ENCODE peak calls at places on chromosomes 13 and 19, in ten cellular contexts. R is thyroid gland; U is CD8-positive, alpha-beta T cell; A is body of pancreas; G is astrocyte; L is naive thymus-derived CD4-positive, alpha-beta T cell; D is neuronal stem cell; O is upper lobe of right lung; S is SJSA1; K is right lobe of liver. C is an unnamed sample.
A peak's percentile ranks its signal among the peaks of the same experiment; 100 is the strongest.

GRCh38 chr13:111201304-111201940 is 86.3 kb downstream of the ARHGEF7 start:
- DNase-seq in R (no peak), U (no peak), A (no peak), G (no peak), L (no peak), D (no peak), O (no peak), S (no peak), K (no peak), C (no peak)

GRCh38 chr13:53238241-53238640 is 209.6 kb downstream of the OLFM4 start:
- DNase-seq in R (peak; percentile 4), U (no peak), A (no peak), G (no peak), L (no peak), D (no peak), O (no peak), S (no peak), K (no peak), C (no peak)

GRCh38 chr13:40895715-40896184 is 106.3 kb downstream of the SLC25A15 start:
- DNase-seq in R (peak; percentile 75), U (no peak), A (no peak), G (no peak), L (no peak), D (no peak), O (no peak), S (no peak), K (no peak), C (no peak)

GRCh38 chr19:41298327-41298964 is 11.5 kb upstream of the CCDC97 start:
- DNase-seq in R (peak; percentile 50), U (peak; percentile 46), A (peak; percentile 57), G (peak; percentile 71), L (no peak), D (no peak), O (peak; percentile 88), S (peak; percentile 21), K (peak; percentile 42), C (peak; percentile 91)

GRCh38 chr13:113140677-113141590 is 17.5 kb upstream of the PROZ start:
- DNase-seq in R (peak; percentile 2), U (no peak), A (no peak), G (no peak), L (no peak), D (no peak), O (no peak), S (no peak), K (peak; percentile 69), C (peak; percentile 35)

GRCh38 chr13:52155177-52155576 is 4.2 kb downstream of the NEK3 start:
- DNase-seq in R (no peak), U (no peak), A (no peak), G (no peak), L (no peak), D (no peak), O (no peak), S (no peak), K (no peak), C (no peak)

GRCh38 chr19:15702590-15702930 is 25.3 kb upstream of the OR10H2 start:
- DNase-seq in R (peak; percentile 42), U (no peak), A (peak; percentile 67), G (no peak), L (no peak), D (no peak), O (peak; percentile 74), S (no peak), K (peak; percentile 86), C (peak; percentile 72)

GRCh38 chr19:35299523-35300339 is 7.8 kb downstream of the MAG start:
- DNase-seq in R (no peak), U (no peak), A (no peak), G (no peak), L (no peak), D (no peak), O (no peak), S (no peak), K (no peak), C (no peak)

GRCh38 chr19:31139871-31140505 is 209.2 kb downstream of the TSHZ3 start:
- DNase-seq in R (peak; percentile 74), U (no peak), A (no peak), G (peak; percentile 93), L (no peak), D (no peak), O (no peak), S (peak; percentile 72), K (no peak), C (no peak)

GRCh38 chr13:69418319-69418718 is 689.3 kb upstream of the ATXN8OS start:
- DNase-seq in R (no peak), U (no peak), A (no peak), G (no peak), L (no peak), D (no peak), O (no peak), S (no peak), K (no peak), C (no peak)

DNA sequence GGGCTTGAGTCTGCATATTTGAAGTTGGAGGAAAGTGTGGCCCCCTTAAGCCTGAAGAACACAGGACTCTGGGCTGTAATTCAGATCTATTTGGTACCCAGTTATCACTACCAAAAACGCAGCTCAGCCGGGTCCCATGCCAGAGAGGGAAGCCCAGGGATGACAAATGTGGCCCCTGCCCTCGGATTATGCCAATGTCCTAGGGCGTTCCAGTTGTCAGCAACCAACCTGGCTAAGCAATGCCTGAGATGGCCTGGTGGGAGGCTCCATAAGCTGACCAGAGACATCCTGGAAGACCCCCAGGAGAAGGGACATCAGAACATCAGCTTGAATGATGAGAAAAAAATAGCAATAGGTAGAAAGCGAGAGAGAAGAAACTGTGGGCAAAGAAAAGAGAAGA is 79.6 kb upstream of the UQCRFS1 start:
- DNase-seq in R (no peak), U (no peak), A (no peak), G (no peak), L (no peak), D (no peak), O (peak; percentile 13), S (no peak), K (no peak), C (no peak)
- H3K9me3 ChIP-seq in R (no peaks in the 10 kb centered on the region), U (no peaks in the 10 kb centered on the region), A (no peaks in the 10 kb centered on the region), G (peaks cover 6% of the 10 kb centered on the region), L (no peaks in the 10 kb centered on the region), D (no peaks in the 10 kb centered on the region), O (no peaks in the 10 kb centered on the region), S (no peaks in the 10 kb centered on the region), K (no peaks in the 10 kb centered on the region), C (no peaks in the 10 kb centered on the region)

GRCh38 chr13:32947411-32947810 is 68.8 kb upstream of the KL start:
- DNase-seq in R (no peak), U (no peak), A (no peak), G (no peak), L (no peak), D (no peak), O (no peak), S (no peak), K (no peak), C (no peak)
- H3K9me3 ChIP-seq in R (no peaks in the 10 kb centered on the region), U (no peaks in the 10 kb centered on the region), A (no peaks in the 10 kb centered on the region), G (no peaks in the 10 kb centered on the region), L (no peaks in the 10 kb centered on the region), D (no peaks in the 10 kb centered on the region), O (no peaks in the 10 kb centered on the region), S (no peaks in the 10 kb centered on the region), K (no peaks in the 10 kb centered on the region), C (no peaks in the 10 kb centered on the region)

GRCh38 chr19:18659281-18660050 is 22.6 kb downstream of the KLHL26 start:
- DNase-seq in R (no peak), U (no peak), A (no peak), G (peak; percentile 42), L (no peak), D (no peak), O (no peak), S (no peak), K (no peak), C (no peak)

GRCh38 chr19:18660051-18660910 is 23.2 kb upstream of the CRTC1 start:
- DNase-seq in R (no peak), U (no peak), A (peak; percentile 41), G (peak; percentile 72), L (no peak), D (no peak), O (peak; percentile 77), S (peak; percentile 76), K (no peak), C (peak; percentile 69)

GRCh38 chr19:18656337-18657086 is 19.7 kb downstream of the KLHL26 start:
- DNase-seq in R (no peak), U (no peak), A (no peak), G (no peak), L (no peak), D (no peak), O (no peak), S (no peak), K (no peak), C (no peak)

GRCh38 chr19:18657590-18658365 is 20.9 kb downstream of the KLHL26 start:
- DNase-seq in R (no peak), U (no peak), A (peak; percentile 49), G (peak; percentile 91), L (no peak), D (peak; percentile 51), O (no peak), S (no peak), K (no peak), C (no peak)

GRCh38 chr19:18658366-18658855 is 21.6 kb downstream of the KLHL26 start:
- DNase-seq in R (no peak), U (no peak), A (no peak), G (no peak), L (no peak), D (no peak), O (no peak), S (no peak), K (no peak), C (no peak)
- H3K9me3 ChIP-seq in R (no peaks in the 10 kb centered on the region), U (no peaks in the 10 kb centered on the region), A (no peaks in the 10 kb centered on the region), G (no peaks in the 10 kb centered on the region), L (no peaks in the 10 kb centered on the region), D (no peaks in the 10 kb centered on the region), O (no peaks in the 10 kb centered on the region), S (no peaks in the 10 kb centered on the region), K (no peaks in the 10 kb centered on the region), C (no peaks in the 10 kb centered on the region)

GRCh38 chr19:52110780-52111179 is 15.2 kb upstream of the ZNF841 start:
- DNase-seq in R (no peak), U (no peak), A (no peak), G (no peak), L (no peak), D (no peak), O (no peak), S (no peak), K (no peak), C (no peak)

GRCh38 chr19:52112624-52113023 is 17.1 kb upstream of the ZNF841 start:
- DNase-seq in R (no peak), U (no peak), A (no peak), G (no peak), L (no peak), D (no peak), O (no peak), S (no peak), K (no peak), C (no peak)

GRCh38 chr19:52115526-52116053 is 20.0 kb upstream of the ZNF841 start:
- DNase-seq in R (no peak), U (no peak), A (no peak), G (no peak), L (no peak), D (no peak), O (no peak), S (no peak), K (no peak), C (no peak)

GRCh38 chr19:52120286-52120685 is 19.5 kb downstream of the ZNF616 start:
- DNase-seq in R (no peak), U (no peak), A (no peak), G (no peak), L (no peak), D (no peak), O (no peak), S (no peak), K (no peak), C (no peak)

DNA sequence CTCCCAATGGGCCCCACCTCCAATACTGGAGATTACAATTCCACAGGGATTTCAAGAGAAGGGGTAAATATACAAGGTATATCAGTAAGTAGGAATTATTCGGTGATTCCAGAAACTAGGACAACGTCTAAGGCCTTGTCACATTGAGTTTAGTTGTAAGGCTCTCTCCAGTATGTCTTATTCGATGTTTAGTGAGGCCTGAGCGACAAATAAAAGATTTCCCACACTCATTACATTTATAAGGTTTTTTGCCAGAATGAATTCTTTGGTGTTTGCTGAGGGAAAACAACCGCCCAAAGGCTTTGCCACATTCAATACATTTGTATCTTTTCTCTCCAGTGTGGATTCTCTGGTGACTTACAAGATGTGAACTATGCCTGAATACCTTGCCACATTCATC is 19.1 kb upstream of the ZNF841 start:
- DNase-seq in R (no peak), U (no peak), A (no peak), G (no peak), L (no peak), D (no peak), O (no peak), S (no peak), K (no peak), C (no peak)
- H3K9me3 ChIP-seq in R (peaks cover 25% of the 10 kb centered on the region), U (peaks cover 90% of the 10 kb centered on the region), A (peaks cover 22% of the 10 kb centered on the region), G (peaks cover 83% of the 10 kb centered on the region), L (peaks cover 80% of the 10 kb centered on the region), D (peaks cover 96% of the 10 kb centered on the region), O (peaks cover 96% of the 10 kb centered on the region), S (peaks cover 73% of the 10 kb centered on the region), K (peaks cover 93% of the 10 kb centered on the region), C (peaks cover 100% of the 10 kb centered on the region)